ENCODE peak calls at places on chromosomes 2 and 18, in six cellular contexts. One of them, this sample, is unnamed.

GRCh38 chr2:70936165-70936978 is 672 bp downstream of the ATP6V1B1 start:
- DNase-seq in neuronal stem cell: no peak
- DNase-seq in CD8-positive, alpha-beta T cell: no peak
- DNase-seq in SK-N-SH: no peak
- DNase-seq in amniotic stem cell: no peak
- DNase-seq in EH: no peak
- DNase-seq in this sample: no peak

GRCh38 chr2:53711271-53711780 is 56.3 kb upstream of the CHAC2 start:
- DNase-seq in EH: peak; percentile 13
- DNase-seq in amniotic stem cell: no peak
- DNase-seq in CD8-positive, alpha-beta T cell: no peak
- DNase-seq in SK-N-SH: no peak
- DNase-seq in neuronal stem cell: no peak
- DNase-seq in this sample: no peak

GRCh38 chr2:132252191-132252893 is 90.6 kb upstream of the ANKRD30BL start:
- DNase-seq in SK-N-SH: no peak
- DNase-seq in CD8-positive, alpha-beta T cell: no peak
- DNase-seq in amniotic stem cell: no peak
- DNase-seq in neuronal stem cell: no peak
- DNase-seq in EH: no peak
- DNase-seq in this sample: no peak

GRCh38 chr2:237483018-237483731 is 3.9 kb upstream of the MLPH start:
- DNase-seq in amniotic stem cell: no peak
- DNase-seq in neuronal stem cell: no peak
- DNase-seq in EH: peak; percentile 82
- DNase-seq in SK-N-SH: no peak
- DNase-seq in CD8-positive, alpha-beta T cell: no peak
- DNase-seq in this sample: peak; percentile 68

GRCh38 chr2:109321570-109321969 is 192.6 kb downstream of the SH3RF3 start:
- DNase-seq in CD8-positive, alpha-beta T cell: no peak
- DNase-seq in amniotic stem cell: no peak
- DNase-seq in EH: peak; percentile 76
- DNase-seq in neuronal stem cell: no peak
- DNase-seq in SK-N-SH: no peak
- DNase-seq in this sample: no peak

GRCh38 chr18:59381949-59382348 is 22.9 kb upstream of the LMAN1 start:
- DNase-seq in neuronal stem cell: no peak
- DNase-seq in amniotic stem cell: no peak
- DNase-seq in EH: no peak
- DNase-seq in CD8-positive, alpha-beta T cell: no peak
- DNase-seq in SK-N-SH: no peak
- DNase-seq in this sample: no peak

GRCh38 chr18:36829362-36830140 is 624 bp downstream of the KIAA1328 start:
- DNase-seq in neuronal stem cell: no peak
- DNase-seq in CD8-positive, alpha-beta T cell: no peak
- DNase-seq in SK-N-SH: no peak
- DNase-seq in amniotic stem cell: no peak
- DNase-seq in EH: peak; percentile 36
- DNase-seq in this sample: no peak

GRCh38 chr2:212124597-212124996 is 414.0 kb downstream of the ERBB4 start:
- DNase-seq in SK-N-SH: no peak
- DNase-seq in amniotic stem cell: no peak
- DNase-seq in neuronal stem cell: no peak
- DNase-seq in CD8-positive, alpha-beta T cell: no peak
- DNase-seq in EH: no peak
- DNase-seq in this sample: no peak

GRCh38 chr18:9734189-9734588 is 26.1 kb downstream of the RAB31 start:
- DNase-seq in CD8-positive, alpha-beta T cell: no peak
- DNase-seq in EH: no peak
- DNase-seq in neuronal stem cell: no peak
- DNase-seq in SK-N-SH: no peak
- DNase-seq in amniotic stem cell: no peak
- DNase-seq in this sample: no peak

GRCh38 chr2:235433860-235434259 is 60.0 kb upstream of the AGAP1 start:
- DNase-seq in CD8-positive, alpha-beta T cell: no peak
- DNase-seq in amniotic stem cell: no peak
- DNase-seq in SK-N-SH: no peak
- DNase-seq in EH: peak; percentile 33
- DNase-seq in neuronal stem cell: no peak
- DNase-seq in this sample: peak; percentile 17

GRCh38 chr18:5091741-5092140 is 105.3 kb downstream of the AKAIN1 start:
- DNase-seq in CD8-positive, alpha-beta T cell: no peak
- DNase-seq in amniotic stem cell: no peak
- DNase-seq in neuronal stem cell: no peak
- DNase-seq in EH: no peak
- DNase-seq in SK-N-SH: no peak
- DNase-seq in this sample: no peak